ENCODE peak calls at places on chromosomes 4 and X, in seven cellular contexts. P, T, Q, S, H, W and N are unnamed samples.

GRCh38 chr4:136106753-136107152 is 1425.5 kb downstream of the PCDH18 start:
- DNase-seq in P (no peak), T (no peak), Q (no peak), S (no peak), H (no peak), W (no peak), N (no peak)

GRCh38 chr4:96146686-96147085 is 306.8 kb downstream of the PDHA2 start:
- DNase-seq in P (no peak), T (no peak), Q (no peak), S (no peak), H (no peak), W (no peak), N (no peak)

GRCh38 chr4:62133977-62134376 is 933.9 kb downstream of the ADGRL3 start:
- DNase-seq in P (no peak), T (no peak), Q (no peak), S (no peak), H (no peak), W (no peak), N (no peak)

GRCh38 chrX:77442728-77443127 is 4.5 kb upstream of the FGF16 start:
- DNase-seq in P (no peak), T (peak), Q (no peak), S (no peak), H (no peak), W (no peak), N (no peak)

GRCh38 chr4:122826596-122827257 is at the start of gene FGF2:
- DNase-seq in P (peak), T (peak), Q (peak), S (peak), H (peak), W (peak), N (peak)

GRCh38 chr4:118417325-118417724 is 64.5 kb upstream of the PRSS12 start:
- DNase-seq in P (no peak), T (no peak), Q (no peak), S (no peak), H (no peak), W (no peak), N (no peak)

GRCh38 chr4:174141876-174142275 is 141.6 kb downstream of the FBXO8 start:
- DNase-seq in P (no peak), T (no peak), Q (no peak), S (no peak), H (no peak), W (no peak), N (no peak)

GRCh38 chr4:39085891-39086290 is 23.9 kb downstream of the KLHL5 start:
- DNase-seq in P (no peak), T (no peak), Q (no peak), S (no peak), H (no peak), W (no peak), N (no peak)

GRCh38 chr4:153346031-153346430 is 1.5 kb downstream of the MND1 start:
- DNase-seq in P (no peak), T (no peak), Q (no peak), S (no peak), H (no peak), W (no peak), N (no peak)

GRCh38 chr4:144350706-144351105 is 210.2 kb upstream of the GYPA start:
- DNase-seq in P (no peak), T (no peak), Q (no peak), S (no peak), H (no peak), W (no peak), N (no peak)

GRCh38 chr4:3016839-3017410 is 53.6 kb downstream of the GRK4 start:
- DNase-seq in P (no peak), T (no peak), Q (no peak), S (no peak), H (no peak), W (no peak), N (no peak)

GRCh38 chrX:37599735-37600134 is 28.3 kb downstream of the LANCL3 start:
- DNase-seq in P (no peak), T (no peak), Q (no peak), S (no peak), H (no peak), W (no peak), N (peak)

GRCh38 chr4:32884198-32884597 is 2164.0 kb downstream of the PCDH7 start:
- DNase-seq in P (no peak), T (no peak), Q (no peak), S (no peak), H (no peak), W (no peak), N (no peak)

GRCh38 chrX:1496076-1496475 is 40.9 kb downstream of the P2RY8 start:
- DNase-seq in P (no peak), T (no peak), Q (no peak), S (no peak), H (no peak), W (no peak), N (no peak)

GRCh38 chrX:154313147-154313546 is 17.6 kb downstream of the TKTL1 start:
- DNase-seq in P (no peak), T (no peak), Q (no peak), S (no peak), H (no peak), W (no peak), N (no peak)

GRCh38 chr4:3713817-3714641 is 52.2 kb upstream of the ADRA2C start:
- DNase-seq in P (no peak), T (no peak), Q (no peak), S (no peak), H (no peak), W (no peak), N (no peak)

GRCh38 chr4:88054909-88055308 is 47.5 kb downstream of the PKD2 start:
- DNase-seq in P (no peak), T (peak), Q (peak), S (no peak), H (no peak), W (peak), N (peak)

GRCh38 chr4:33334416-33334815 is 2614.2 kb downstream of the PCDH7 start:
- DNase-seq in P (no peak), T (peak), Q (no peak), S (no peak), H (no peak), W (no peak), N (no peak)

GRCh38 chr4:188735082-188735481 is 595.8 kb downstream of the TRIML1 start:
- DNase-seq in P (no peak), T (no peak), Q (no peak), S (no peak), H (no peak), W (no peak), N (no peak)

GRCh38 chr4:153166971-153167501 is 37.2 kb upstream of the TRIM2 start:
- DNase-seq in P (no peak), T (no peak), Q (no peak), S (no peak), H (peak), W (no peak), N (no peak)

GRCh38 chrX:21493226-21493850 is 119.1 kb downstream of the CNKSR2 start:
- DNase-seq in P (no peak), T (no peak), Q (no peak), S (no peak), H (no peak), W (no peak), N (no peak)

GRCh38 chr4:8524595-8525382 is 55.4 kb upstream of the GPR78 start:
- DNase-seq in P (no peak), T (no peak), Q (no peak), S (no peak), H (no peak), W (no peak), N (no peak)

GRCh38 chrX:107117993-107118321 is 665 bp downstream of the RBM41 start:
- DNase-seq in P (no peak), T (no peak), Q (no peak), S (no peak), H (no peak), W (no peak), N (no peak)

GRCh38 chrX:77436271-77436670 is 10.9 kb upstream of the FGF16 start:
- DNase-seq in P (no peak), T (no peak), Q (no peak), S (no peak), H (no peak), W (no peak), N (no peak)

GRCh38 chr4:152165146-152165545 is 370.7 kb downstream of the FBXW7 start:
- DNase-seq in P (no peak), T (peak), Q (no peak), S (no peak), H (no peak), W (no peak), N (no peak)

GRCh38 chr4:8788174-8788573 is 83.5 kb downstream of the HMX1 start:
- DNase-seq in P (no peak), T (no peak), Q (no peak), S (no peak), H (no peak), W (no peak), N (no peak)

GRCh38 chr4:70761276-70761816 is 39.6 kb downstream of the RUFY3 start:
- DNase-seq in P (no peak), T (no peak), Q (no peak), S (no peak), H (no peak), W (no peak), N (no peak)

GRCh38 chr4:77225022-77225421 is 68.0 kb downstream of the CCNG2 start:
- DNase-seq in P (no peak), T (no peak), Q (no peak), S (no peak), H (no peak), W (no peak), N (no peak)

GRCh38 chr4:145635630-145636029 is 16.4 kb downstream of the MMAA start:
- DNase-seq in P (no peak), T (no peak), Q (no peak), S (no peak), H (no peak), W (no peak), N (no peak)

GRCh38 chrX:8504451-8504850 is 39.8 kb downstream of the VCX3B start:
- DNase-seq in P (no peak), T (peak), Q (no peak), S (no peak), H (no peak), W (no peak), N (no peak)

GRCh38 chr4:105963461-105964400 is 68.5 kb downstream of the NPNT start:
- DNase-seq in P (no peak), T (no peak), Q (no peak), S (no peak), H (no peak), W (no peak), N (no peak)

GRCh38 chr4:147975902-147976301 is 244.0 kb downstream of the ARHGAP10 start:
- DNase-seq in P (no peak), T (no peak), Q (no peak), S (no peak), H (no peak), W (no peak), N (no peak)

GRCh38 chrX:22063284-22063683 is 31.2 kb downstream of the PHEX start:
- DNase-seq in P (no peak), T (no peak), Q (no peak), S (no peak), H (no peak), W (no peak), N (no peak)

GRCh38 chr4:23736466-23736865 is 153.4 kb downstream of the PPARGC1A start:
- DNase-seq in P (no peak), T (no peak), Q (no peak), S (no peak), H (no peak), W (no peak), N (no peak)

GRCh38 chrX:74931214-74931613 is 6.0 kb upstream of the NEXMIF start:
- DNase-seq in P (no peak), T (no peak), Q (no peak), S (no peak), H (no peak), W (no peak), N (no peak)

GRCh38 chrX:74923942-74924448 is 1.3 kb downstream of the NEXMIF start:
- DNase-seq in P (peak), T (no peak), Q (peak), S (no peak), H (peak), W (no peak), N (no peak)

GRCh38 chrX:74922922-74923321 is 2.3 kb downstream of the NEXMIF start:
- DNase-seq in P (no peak), T (no peak), Q (no peak), S (no peak), H (no peak), W (no peak), N (no peak)

GRCh38 chrX:74924449-74925209 is 623 bp downstream of the NEXMIF start:
- DNase-seq in P (peak), T (peak), Q (peak), S (peak), H (peak), W (no peak), N (peak)

DNA sequence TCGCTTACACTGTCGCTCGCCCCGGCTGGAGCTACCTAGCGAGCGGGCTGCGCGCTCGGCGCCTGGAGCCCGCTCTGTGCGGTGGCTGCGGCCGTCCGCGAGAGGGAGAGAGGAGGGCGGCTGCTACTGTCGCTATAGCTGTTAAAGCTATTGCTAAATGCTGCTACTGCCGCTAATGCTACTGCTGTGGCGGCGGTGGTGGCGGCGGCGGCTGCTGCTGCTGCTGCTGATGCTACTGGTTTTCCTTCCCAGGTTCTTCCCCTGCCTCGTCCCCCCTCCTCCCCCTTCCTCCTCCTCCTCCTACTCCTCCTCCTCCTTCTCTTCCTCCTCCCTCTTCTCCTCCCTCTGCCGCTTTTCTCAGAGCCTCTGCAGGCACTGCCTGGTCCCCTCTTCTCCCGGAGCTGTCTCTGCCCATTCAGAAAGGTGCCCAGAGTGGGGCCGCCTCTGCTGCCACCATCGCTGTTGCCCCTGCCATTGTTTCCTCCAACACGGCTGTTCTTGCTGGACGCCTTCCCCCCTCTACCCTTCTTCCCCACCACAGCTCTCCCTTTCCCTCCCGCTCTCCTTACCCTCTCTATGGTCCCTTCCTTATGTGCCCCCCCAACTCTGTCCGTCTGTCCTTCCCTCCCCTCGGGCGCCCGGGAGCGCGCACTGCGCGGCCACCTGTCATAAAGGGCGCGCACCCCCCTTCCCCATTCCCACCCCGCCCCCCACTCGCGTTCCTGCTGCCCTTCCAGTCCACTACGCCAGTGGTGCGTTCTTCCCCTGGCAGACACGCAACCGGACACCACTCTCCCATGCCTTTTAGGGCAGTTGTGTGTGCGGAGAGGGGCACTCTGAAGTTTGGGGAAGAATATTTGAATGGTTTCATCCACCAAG is at the start of gene NEXMIF:
- DNase-seq in P (peak), T (peak), Q (peak), S (peak), H (peak), W (no peak), N (peak)
- TF ChIP-seq POLR2A in P (no peak), T (no peak), Q (peak), S (no peak), H (no peak), W (no peak), N (no peak)

DNA sequence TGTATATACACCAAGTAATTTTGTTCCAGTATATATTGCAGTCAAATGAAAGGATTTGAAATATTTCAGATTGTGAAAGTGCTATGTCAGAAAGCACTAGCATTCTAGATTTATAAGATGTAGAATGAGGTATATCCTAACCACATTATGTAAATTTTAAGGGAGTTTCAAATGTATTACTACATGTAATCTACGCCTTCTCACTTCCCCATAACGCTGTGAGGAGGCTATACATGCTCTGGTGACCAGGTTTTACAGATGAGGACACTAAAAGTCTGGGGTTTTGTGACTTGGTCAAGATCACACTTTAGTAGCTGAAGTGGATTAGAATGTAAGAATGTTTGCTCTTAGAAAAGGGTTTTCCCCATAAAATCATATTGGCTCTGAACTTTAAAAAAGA is 8.1 kb downstream of the ENPEP start:
- DNase-seq in P (no peak), T (no peak), Q (no peak), S (no peak), H (no peak), W (no peak), N (no peak)
- TF ChIP-seq EP300 in P (no peak), T (no peak), Q (no peak), S (no peak), H (no peak), W (no peak), N (no peak)

DNA sequence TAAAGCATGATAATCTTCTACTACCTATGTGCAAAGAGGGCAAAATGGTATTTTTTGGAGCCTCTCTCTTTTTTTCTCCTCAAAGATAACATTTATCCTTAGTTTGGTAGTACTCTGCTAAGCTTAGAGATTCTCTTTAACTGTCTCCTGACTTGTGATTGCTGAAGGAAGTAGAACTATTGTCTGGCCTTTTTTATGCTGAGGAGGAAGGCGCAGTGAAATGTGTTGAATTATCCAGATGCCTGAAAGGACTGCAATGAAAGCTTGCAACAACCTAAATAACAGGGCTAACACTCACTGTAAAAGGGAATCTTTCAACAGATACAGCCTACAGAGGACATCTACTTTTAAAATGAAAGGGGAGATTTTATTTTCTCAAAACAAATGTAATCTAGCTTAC is 59.5 kb upstream of the CCDC160 start:
- DNase-seq in P (no peak), T (no peak), Q (no peak), S (no peak), H (no peak), W (no peak), N (no peak)
- H3K4me3 ChIP-seq in P (no peak), T (no peak), Q (no peak), S (no peak), H (no peak), W (no peak), N (no peak)

GRCh38 chr4:185304944-185305690 is 90.6 kb downstream of the LRP2BP start:
- DNase-seq in P (no peak), T (peak), Q (peak), S (peak), H (no peak), W (no peak), N (no peak)

GRCh38 chr4:185304541-185304940 is 91.2 kb downstream of the LRP2BP start:
- DNase-seq in P (no peak), T (no peak), Q (no peak), S (no peak), H (no peak), W (no peak), N (no peak)

GRCh38 chr4:185305979-185306442 is 89.7 kb downstream of the LRP2BP start:
- DNase-seq in P (no peak), T (peak), Q (no peak), S (no peak), H (no peak), W (no peak), N (no peak)

GRCh38 chr4:185309770-185310169 is 86.0 kb downstream of the LRP2BP start:
- DNase-seq in P (no peak), T (no peak), Q (no peak), S (no peak), H (no peak), W (no peak), N (no peak)

DNA sequence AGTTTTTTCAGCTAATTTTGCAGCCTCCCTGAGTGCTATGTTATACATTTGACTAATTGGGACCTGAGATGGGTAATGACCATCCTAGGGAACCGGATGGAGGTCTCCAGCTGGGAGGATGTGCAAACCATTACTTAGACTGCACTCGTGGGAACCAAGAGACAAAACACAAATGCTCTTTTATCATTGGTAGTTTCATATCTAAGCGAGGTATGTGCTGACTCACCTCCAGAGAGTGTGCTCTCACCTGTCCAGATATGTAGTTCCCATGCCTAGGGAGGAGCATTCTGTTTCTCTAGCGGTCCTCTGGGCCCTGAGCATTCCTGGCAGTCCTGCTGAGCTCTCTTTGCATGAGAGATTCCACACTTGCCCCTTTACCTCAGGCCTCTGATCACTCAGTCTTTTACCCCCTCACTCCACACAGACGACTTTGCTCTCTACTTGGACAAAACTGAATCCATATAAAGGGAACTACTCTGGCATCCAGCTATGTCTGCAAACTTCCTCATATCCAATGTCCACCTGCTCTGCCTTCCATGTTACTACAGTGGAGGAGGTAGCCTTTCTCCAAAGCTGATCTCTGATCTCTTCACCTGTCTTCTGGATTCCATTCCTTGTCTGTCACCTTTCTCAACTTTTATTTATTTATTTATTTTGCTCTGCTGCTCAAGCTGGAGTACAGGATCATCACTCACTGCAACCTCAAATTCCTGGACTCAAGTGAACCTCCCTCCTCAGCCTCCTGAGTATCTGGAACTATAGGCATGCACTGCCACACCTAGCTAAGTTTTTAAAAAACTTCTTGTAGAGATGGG is 88.4 kb downstream of the LRP2BP start:
- DNase-seq in P (no peak), T (no peak), Q (no peak), S (no peak), H (no peak), W (no peak), N (no peak)
- TF ChIP-seq POLR2A in P (no peak), T (no peak), Q (no peak), S (no peak), H (no peak), W (no peak), N (no peak)